ENCODE peak calls at places on chromosomes 12 and 14, in eight cellular contexts. X, T, S, D, O, B, I and W are unnamed samples.

GRCh38 chr14:68543516-68543915 is 249.4 kb downstream of the ZFP36L1 start:
- DNase-seq in I (no peak), S (no peak), B (no peak), T (no peak), D (no peak), O (no peak), X (no peak), W (no peak)

GRCh38 chr14:35653045-35653444 is 119.1 kb downstream of the INSM2 start:
- DNase-seq in D (no peak), I (no peak), T (no peak), X (no peak), S (no peak), O (no peak), B (no peak), W (no peak)

GRCh38 chr14:104687601-104688504 is 1.6 kb upstream of the INF2 start:
- DNase-seq in T (peak), D (peak), O (peak), S (no peak), X (no peak), B (no peak), I (peak), W (no peak)

GRCh38 chr12:66776974-66777373 is 98.1 kb upstream of the GRIP1 start:
- DNase-seq in B (peak), D (no peak), I (no peak), O (no peak), S (no peak), T (no peak), X (no peak), W (no peak)

GRCh38 chr12:127663716-127664115 is 603.3 kb upstream of the TMEM132C start:
- DNase-seq in D (no peak), B (no peak), S (no peak), O (no peak), T (no peak), X (no peak), I (no peak), W (no peak)

GRCh38 chr14:94051115-94051514 is 25.0 kb downstream of the OTUB2 start:
- DNase-seq in X (no peak), S (no peak), B (no peak), D (peak), O (peak), T (no peak), I (peak), W (no peak)

GRCh38 chr14:96039633-96040311 is 610 bp downstream of the C14orf132 start:
- DNase-seq in S (no peak), D (peak), B (peak), X (no peak), I (peak), O (peak), T (no peak), W (no peak)

GRCh38 chr12:73225941-73226340 is 953.8 kb downstream of the TRHDE start:
- DNase-seq in X (no peak), O (no peak), B (no peak), T (no peak), S (no peak), I (no peak), D (no peak), W (no peak)

GRCh38 chr14:97453991-97454390 is 656.8 kb downstream of the VRK1 start:
- DNase-seq in X (no peak), I (no peak), D (no peak), S (no peak), B (no peak), O (no peak), T (no peak), W (no peak)

GRCh38 chr14:101072531-101072930 is 169.0 kb upstream of the RTL1 start:
- DNase-seq in O (no peak), S (no peak), I (no peak), X (no peak), B (no peak), T (no peak), D (no peak), W (no peak)

GRCh38 chr12:109604132-109604585 is 30.6 kb downstream of the MVK start:
- DNase-seq in I (no peak), D (no peak), X (no peak), B (no peak), T (no peak), O (no peak), S (no peak), W (no peak)

GRCh38 chr12:33671676-33672075 is 232.1 kb upstream of the SYT10 start:
- DNase-seq in D (no peak), S (no peak), B (no peak), I (no peak), T (no peak), O (no peak), X (no peak), W (no peak)